ENCODE peak calls at places on chromosomes 16 and 17, in five cellular contexts. T is GM23248, U is H9, G is fibroblast of lung, V is K562. B is an unnamed sample.

GRCh38 chr16:20740007-20740883 is 1.4 kb downstream of the THUMPD1 start:
- DNase-seq in V (no peak), T (peak; percentile 38), G (peak; percentile 2), U (no peak), B (no peak)

GRCh38 chr16:29009050-29009837 is 24.4 kb downstream of the LAT start:
- DNase-seq in G (no peak), V (peak; percentile 94), U (no peak), T (no peak), B (no peak)

GRCh38 chr17:66006654-66007053 is 185.3 kb downstream of the CEP112 start:
- DNase-seq in U (no peak), T (no peak), G (no peak), V (no peak), B (no peak)

GRCh38 chr16:9042943-9043680 is 48.3 kb upstream of the HAPSTR1 start:
- DNase-seq in U (no peak), T (peak; percentile 92), V (no peak), G (peak; percentile 89), B (no peak)

GRCh38 chr16:80274576-80275191 is 266.1 kb upstream of the DYNLRB2 start:
- DNase-seq in U (no peak), G (peak; percentile 96), V (no peak), T (peak; percentile 90), B (no peak)

GRCh38 chr16:22970191-22970845 is 156.4 kb downstream of the HS3ST2 start:
- DNase-seq in V (no peak), U (no peak), T (no peak), G (no peak), B (no peak)

GRCh38 chr17:49551221-49552069 is 24.2 kb upstream of the NXPH3 start:
- DNase-seq in T (no peak), U (no peak), V (peak; percentile 6), G (no peak), B (no peak)

GRCh38 chr17:80501739-80502577 is 25.6 kb upstream of the NPTX1 start:
- DNase-seq in U (no peak), G (peak; percentile 93), V (no peak), T (peak; percentile 51), B (peak; percentile 80)

GRCh38 chr17:3639981-3640596 is 3.5 kb downstream of the CTNS start:
- DNase-seq in T (no peak), V (peak; percentile 69), U (no peak), G (peak; percentile 72), B (no peak)

GRCh38 chr17:69869667-69870066 is 205.4 kb upstream of the KCNJ16 start:
- DNase-seq in G (no peak), T (no peak), U (no peak), V (no peak), B (no peak)

GRCh38 chr16:84514295-84514873 is 9.9 kb upstream of the MEAK7 start:
- DNase-seq in V (no peak), G (no peak), U (no peak), T (no peak), B (no peak)

GRCh38 chr16:29811896-29812665 is at the start of gene PRRT2:
- DNase-seq in T (peak; percentile 80), G (peak; percentile 64), V (peak; percentile 66), U (peak; percentile 70), B (peak; percentile 93)

GRCh38 chr16:24980077-24980793 is 34.9 kb downstream of the ARHGAP17 start:
- DNase-seq in V (no peak), U (peak; percentile 19), G (peak; percentile 37), T (peak; percentile 29), B (no peak)

GRCh38 chr17:66283296-66283934 is 19.0 kb upstream of the PRKCA start:
- DNase-seq in V (no peak), U (no peak), G (no peak), T (no peak), B (no peak)

GRCh38 chr17:2602597-2603017 is 9.2 kb downstream of the PAFAH1B1 start:
- DNase-seq in G (peak; percentile 36), U (no peak), V (no peak), T (no peak), B (no peak)

GRCh38 chr17:77594416-77595209 is 363.9 kb upstream of the TNRC6C start:
- DNase-seq in V (no peak), T (no peak), U (peak; percentile 24), G (no peak), B (no peak)

GRCh38 chr16:15573274-15573895 is 69.6 kb downstream of the MARF1 start:
- DNase-seq in U (no peak), G (no peak), V (no peak), T (no peak), B (no peak)

GRCh38 chr17:81032641-81033422 is 2.1 kb upstream of the BAIAP2 start:
- DNase-seq in G (no peak), T (no peak), V (no peak), U (no peak), B (peak; percentile 78)

GRCh38 chr16:85528528-85529387 is 84.4 kb upstream of the GSE1 start:
- DNase-seq in V (peak; percentile 86), U (no peak), T (no peak), G (no peak), B (peak; percentile 62)

GRCh38 chr16:85526132-85526731 is 86.9 kb upstream of the GSE1 start:
- DNase-seq in G (peak; percentile 43), U (no peak), T (no peak), V (no peak), B (peak; percentile 46)

GRCh38 chr16:85529489-85530369 is 83.4 kb upstream of the GSE1 start:
- DNase-seq in V (no peak), U (no peak), G (no peak), T (no peak), B (peak; percentile 40)

GRCh38 chr16:85527042-85527766 is 85.9 kb upstream of the GSE1 start:
- DNase-seq in T (no peak), V (no peak), G (no peak), U (no peak), B (peak; percentile 71)

GRCh38 chr16:85527767-85528297 is 85.3 kb upstream of the GSE1 start:
- DNase-seq in G (no peak), U (no peak), V (no peak), T (no peak), B (no peak)
- H3K4me1 ChIP-seq in G (peaks cover 8% of the 10 kb centered on the region), U (peaks cover 3% of the 10 kb centered on the region), V (peaks cover 64% of the 10 kb centered on the region), T (no peaks in the 10 kb centered on the region), B (peaks cover 14% of the 10 kb centered on the region)

DNA sequence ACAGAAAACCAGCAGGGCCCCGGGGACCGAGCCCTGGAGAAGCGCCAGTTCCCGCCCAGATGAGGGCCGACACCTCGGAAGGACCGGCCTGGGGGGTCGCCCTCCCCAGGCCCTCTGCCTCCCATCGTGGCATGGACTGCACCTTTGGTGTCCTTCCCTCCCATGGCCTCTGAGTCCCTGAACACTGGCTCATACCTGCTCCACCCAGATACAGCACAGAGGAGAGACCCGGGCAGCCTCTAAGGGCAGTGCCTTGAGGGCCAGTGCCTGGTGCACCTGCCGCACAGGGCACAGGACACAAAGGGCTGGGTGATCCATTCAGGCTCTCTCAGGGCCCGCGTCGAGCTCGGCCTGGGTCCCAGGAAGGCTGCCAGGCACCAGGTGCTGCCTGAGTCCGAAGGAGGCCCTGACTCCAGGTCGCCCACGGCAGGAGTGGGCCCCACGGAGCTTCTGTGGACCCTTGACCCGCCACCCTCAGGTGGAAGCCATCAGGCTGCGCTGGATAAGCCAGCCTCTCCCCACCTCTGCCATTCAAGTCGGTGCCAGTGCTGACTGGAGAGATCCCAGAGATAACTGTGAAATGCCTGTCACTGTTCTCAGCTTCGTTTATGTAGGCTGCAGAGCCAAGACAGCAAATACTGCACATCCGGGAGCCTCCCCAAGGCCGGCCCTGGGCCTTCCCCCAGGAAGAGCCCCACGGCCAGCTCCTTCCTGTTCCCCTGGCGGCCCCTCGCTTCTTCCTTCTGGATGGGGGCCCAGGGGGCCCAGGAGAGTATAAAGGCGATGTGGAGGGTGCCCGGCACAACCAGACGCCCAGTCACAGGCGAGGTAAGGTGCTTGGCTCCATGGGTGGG is at the start of gene ZG16B:
- DNase-seq in T (no peak), U (no peak), G (no peak), V (no peak), B (no peak)
- H3K9ac ChIP-seq in T (no peak within 1 kb of the TSS), U (no peak within 1 kb of the TSS), G (no peak within 1 kb of the TSS), V (peak within 1 kb of the TSS; percentile 61), B (no peak within 1 kb of the TSS)

GRCh38 chr16:74862743-74863244 is 88.2 kb upstream of the FA2H start:
- DNase-seq in T (peak; percentile 51), G (peak; percentile 25), U (no peak), V (peak; percentile 64), B (no peak)

GRCh38 chr16:74867281-74867849 is 92.7 kb upstream of the FA2H start:
- DNase-seq in T (no peak), G (no peak), U (peak; percentile 55), V (no peak), B (no peak)

GRCh38 chr16:74868501-74868900 is 93.9 kb upstream of the FA2H start:
- DNase-seq in G (peak; percentile 50), V (no peak), U (no peak), T (peak; percentile 53), B (no peak)

GRCh38 chr16:74868035-74868434 is 93.4 kb upstream of the FA2H start:
- DNase-seq in T (no peak), V (no peak), G (no peak), U (no peak), B (no peak)

DNA sequence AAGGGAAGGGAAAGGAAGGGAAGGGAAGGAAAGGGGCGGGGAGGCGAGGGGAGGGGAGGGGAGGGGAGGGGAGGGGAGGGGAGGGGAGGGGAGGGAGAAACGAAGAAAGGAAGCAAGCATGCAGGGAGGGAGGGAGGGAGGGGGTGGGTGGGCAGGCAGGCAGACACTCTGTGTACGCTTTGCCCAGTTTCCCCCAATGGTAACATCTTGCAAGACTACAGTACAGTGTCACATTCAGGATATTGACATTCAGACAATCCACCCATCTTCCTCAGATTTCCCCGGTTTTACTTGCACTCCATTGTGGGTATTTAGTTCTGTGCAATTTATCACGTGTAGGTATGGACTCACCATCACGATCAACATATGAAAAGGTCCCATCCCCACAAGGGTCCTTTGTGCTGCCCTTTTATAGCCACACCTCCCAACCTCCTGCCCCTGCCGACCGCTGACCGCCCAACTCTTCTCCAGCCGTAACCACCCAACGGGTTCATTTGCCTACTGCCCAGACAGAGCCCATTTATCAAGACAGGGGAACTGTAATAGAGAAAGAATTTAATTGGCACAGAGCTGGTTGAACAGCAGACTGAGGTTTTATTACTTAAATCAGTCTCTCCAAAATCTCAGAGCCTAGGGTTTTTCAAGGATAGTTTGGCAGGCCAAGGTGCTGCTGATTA is 91.4 kb upstream of the FA2H start:
- DNase-seq in V (no peak), T (peak; percentile 43), U (peak; percentile 92), G (peak; percentile 86), B (no peak)
- H3K27ac ChIP-seq in V (no peak overlapping the region), T (no peak overlapping the region), U (peak overlapping the region; percentile 88), G (no peak overlapping the region), B (no peak overlapping the region)

GRCh38 chr17:76274559-76274956 is 9.4 kb downstream of the UBALD2 start:
- DNase-seq in U (no peak), V (no peak), T (no peak), G (no peak), B (no peak)
- H3K4me1 ChIP-seq in U (no peaks in the 10 kb centered on the region), V (peaks cover 21% of the 10 kb centered on the region), T (peaks cover 9% of the 10 kb centered on the region), G (peaks cover 4% of the 10 kb centered on the region), B (peaks cover 14% of the 10 kb centered on the region)

GRCh38 chr16:31131416-31131815 is 4.1 kb downstream of the PRSS8 start:
- DNase-seq in G (no peak), V (no peak), T (no peak), U (no peak), B (no peak)
- H3K9ac ChIP-seq in G (no peak overlapping the region), V (no peak overlapping the region), T (no peak overlapping the region), U (no peak overlapping the region), B (peak overlapping the region; percentile 46)

GRCh38 chr17:17647521-17648178 is 33.6 kb upstream of the RAI1 start:
- DNase-seq in U (no peak), G (no peak), V (no peak), T (no peak), B (no peak)

GRCh38 chr17:17648762-17649161 is 32.5 kb upstream of the RAI1 start:
- DNase-seq in T (peak; percentile 63), G (no peak), V (no peak), U (no peak), B (no peak)

GRCh38 chr17:17645961-17646360 is 35.3 kb upstream of the RAI1 start:
- DNase-seq in G (peak; percentile 25), V (no peak), U (no peak), T (peak; percentile 26), B (no peak)

GRCh38 chr17:17650959-17651358 is 30.3 kb upstream of the RAI1 start:
- DNase-seq in U (no peak), T (no peak), G (no peak), V (no peak), B (no peak)
- H3K27ac ChIP-seq in U (no peak overlapping the region), T (no peak overlapping the region), G (no peak overlapping the region), V (no peak overlapping the region), B (no peak overlapping the region)